ENCODE peak calls at places on chromosomes 5 and 9, in nine cellular contexts. R is iris pigment epithelial cell; J is ovary; S is adrenal gland; H is activated T-helper 1 cell treated with Interleukin-2 at 50 U/mL for 16 hours; A is GM06990; I is heart right ventricle; L is HCT116; E is stimulated activated CD8-positive, alpha-beta memory T cell treated with anti-CD3 and anti-CD28 coated beads, Interleukin-2, amount 100 ng/mL, for 48 hours. T is an unnamed sample.

GRCh38 chr5:159469496-159470370 is 139.4 kb upstream of the IL12B start:
- DNase-seq in R (peak), J (no peak), S (no peak), H (no peak), A (no peak), I (no peak), L (no peak), E (no peak), T (no peak)

GRCh38 chr5:16952968-16953671 is 17.0 kb upstream of the MYO10 start:
- DNase-seq in R (no peak), J (no peak), S (no peak), H (no peak), A (no peak), I (no peak), L (no peak), E (no peak), T (no peak)

GRCh38 chr5:80268916-80269315 is 13.1 kb upstream of the SERINC5 start:
- DNase-seq in R (no peak), J (no peak), S (no peak), H (no peak), A (no peak), I (no peak), L (no peak), E (no peak), T (no peak)

GRCh38 chr5:158875272-158875679 is 224.4 kb downstream of the EBF1 start:
- DNase-seq in R (peak), J (no peak), S (no peak), H (no peak), A (peak), I (no peak), L (no peak), E (no peak), T (no peak)

GRCh38 chr9:17631396-17631795 is 52.5 kb downstream of the SH3GL2 start:
- DNase-seq in R (peak), J (no peak), S (no peak), H (no peak), A (no peak), I (no peak), L (no peak), E (no peak), T (no peak)

GRCh38 chr9:127347831-127348699 is 48.9 kb upstream of the SLC2A8 start:
- DNase-seq in R (peak), J (no peak), S (peak), H (no peak), A (no peak), I (peak), L (no peak), E (no peak), T (no peak)

GRCh38 chr9:120694559-120694958 is 19.7 kb downstream of the MEGF9 start:
- DNase-seq in R (no peak), J (no peak), S (no peak), H (no peak), A (no peak), I (no peak), L (no peak), E (no peak), T (no peak)

GRCh38 chr5:26237489-26237888 is 800.9 kb downstream of the CDH9 start:
- DNase-seq in R (no peak), J (no peak), S (no peak), H (no peak), A (no peak), I (no peak), L (no peak), E (no peak), T (no peak)

GRCh38 chr5:97000391-97000790 is 64.5 kb downstream of the LNPEP start:
- DNase-seq in R (no peak), J (no peak), S (no peak), H (no peak), A (no peak), I (no peak), L (no peak), E (no peak), T (no peak)

GRCh38 chr9:115254781-115255180 is 136.8 kb upstream of the TNC start:
- DNase-seq in R (no peak), J (no peak), S (no peak), H (no peak), A (no peak), I (no peak), L (no peak), E (no peak), T (no peak)

GRCh38 chr5:179115845-179116524 is 55.8 kb downstream of the ZNF354C start:
- DNase-seq in R (no peak), J (peak), S (no peak), H (no peak), A (no peak), I (no peak), L (no peak), E (no peak), T (no peak)

GRCh38 chr5:79793722-79794121 is 104.1 kb downstream of the CMYA5 start:
- DNase-seq in R (no peak), J (no peak), S (no peak), H (no peak), A (no peak), I (no peak), L (no peak), E (no peak), T (no peak)

GRCh38 chr5:147675168-147675567 is 107.4 kb downstream of the JAKMIP2 start:
- DNase-seq in R (no peak), J (no peak), S (no peak), H (no peak), A (no peak), I (no peak), L (no peak), E (no peak), T (no peak)

GRCh38 chr9:21964925-21965385 is 29.2 kb downstream of the CDKN2A start:
- DNase-seq in R (peak), J (no peak), S (peak), H (no peak), A (peak), I (no peak), L (no peak), E (peak), T (no peak)

GRCh38 chr9:19127881-19128719 is 808 bp upstream of the PLIN2 start:
- DNase-seq in R (peak), J (peak), S (peak), H (peak), A (peak), I (peak), L (no peak), E (no peak), T (no peak)

GRCh38 chr9:77975023-77975422 is 56.6 kb downstream of the GNAQ start:
- DNase-seq in R (no peak), J (no peak), S (no peak), H (no peak), A (no peak), I (no peak), L (no peak), E (no peak), T (no peak)

GRCh38 chr5:59466271-59466670 is 427.3 kb downstream of the PDE4D start:
- DNase-seq in R (peak), J (no peak), S (no peak), H (no peak), A (no peak), I (no peak), L (no peak), E (no peak), T (no peak)

GRCh38 chr9:110183208-110184145 is 24.5 kb downstream of the C9orf152 start:
- DNase-seq in R (peak), J (peak), S (peak), H (no peak), A (peak), I (peak), L (peak), E (peak), T (peak)

GRCh38 chr5:66742083-66742895 is 146.1 kb downstream of the MAST4 start:
- DNase-seq in R (no peak), J (peak), S (peak), H (no peak), A (no peak), I (peak), L (peak), E (no peak), T (no peak)

GRCh38 chr5:25181249-25181648 is 536.5 kb upstream of the CDH10 start:
- DNase-seq in R (no peak), J (no peak), S (no peak), H (no peak), A (no peak), I (no peak), L (no peak), E (no peak), T (no peak)

GRCh38 chr5:150789943-150790611 is 11.5 kb downstream of the SMIM3 start:
- DNase-seq in R (peak), J (no peak), S (peak), H (peak), A (peak), I (peak), L (peak), E (peak), T (no peak)

GRCh38 chr5:99019812-99020697 is 91.2 kb upstream of the CHD1 start:
- DNase-seq in R (peak), J (no peak), S (no peak), H (no peak), A (no peak), I (no peak), L (peak), E (no peak), T (peak)

GRCh38 chr5:7856855-7857254 is 5.9 kb upstream of the CFAP90 start:
- DNase-seq in R (peak), J (no peak), S (peak), H (no peak), A (no peak), I (peak), L (peak), E (no peak), T (no peak)

GRCh38 chr5:151896041-151896691 is 28.5 kb downstream of the GLRA1 start:
- DNase-seq in R (peak), J (no peak), S (no peak), H (no peak), A (no peak), I (no peak), L (no peak), E (no peak), T (no peak)

GRCh38 chr9:34746526-34746925 is 36.6 kb upstream of the CCL21 start:
- DNase-seq in R (no peak), J (no peak), S (no peak), H (no peak), A (no peak), I (no peak), L (no peak), E (no peak), T (no peak)

GRCh38 chr9:86827893-86828292 is 119.4 kb downstream of the GAS1 start:
- DNase-seq in R (no peak), J (no peak), S (no peak), H (no peak), A (no peak), I (no peak), L (no peak), E (no peak), T (no peak)